ENCODE peak calls at places on chromosome 9, in five cellular contexts. T is hepatocyte; O is heart right ventricle; P is naive thymus-derived CD4-positive, alpha-beta T cell; F is left ventricle myocardium inferior. M is an unnamed sample.
A peak's percentile ranks its signal among the peaks of the same experiment; 100 is the strongest.

GRCh38 chr9:23769307-23769935 is 56.6 kb downstream of the ELAVL2 start:
- DNase-seq in T (peak; percentile 37), O (no peak), P (no peak), F (no peak), M (peak; percentile 87)

GRCh38 chr9:119852399-119852798 is 483.2 kb upstream of the BRINP1 start:
- DNase-seq in T (no peak), O (no peak), P (no peak), F (no peak), M (no peak)

GRCh38 chr9:87549774-87550173 is 52.1 kb downstream of the DAPK1 start:
- DNase-seq in T (no peak), O (no peak), P (no peak), F (no peak), M (no peak)

GRCh38 chr9:92706218-92706940 is 36.4 kb upstream of the IPPK start:
- DNase-seq in T (no peak), O (no peak), P (peak; percentile 20), F (no peak), M (no peak)

GRCh38 chr9:89093201-89093600 is 85.4 kb downstream of the SHC3 start:
- DNase-seq in T (no peak), O (no peak), P (no peak), F (no peak), M (no peak)

GRCh38 chr9:107137495-107138202 is 145.4 kb upstream of the RAD23B start:
- DNase-seq in T (peak; percentile 57), O (no peak), P (no peak), F (no peak), M (no peak)

GRCh38 chr9:90300901-90301688 is 341.5 kb downstream of the DIRAS2 start:
- DNase-seq in T (peak; percentile 89), O (peak; percentile 8), P (no peak), F (peak; percentile 17), M (peak; percentile 85)

GRCh38 chr9:93678199-93679019 is 102.0 kb downstream of the PHF2 start:
- DNase-seq in T (no peak), O (peak; percentile 2), P (no peak), F (peak; percentile 10), M (peak; percentile 39)

GRCh38 chr9:82991684-82992083 is 71.3 kb downstream of the RASEF start:
- DNase-seq in T (peak; percentile 46), O (peak; percentile 21), P (no peak), F (no peak), M (no peak)

GRCh38 chr9:75930766-75931311 is 40.4 kb downstream of the PCSK5 start:
- DNase-seq in T (no peak), O (no peak), P (no peak), F (no peak), M (no peak)

GRCh38 chr9:115469826-115470225 is 351.9 kb upstream of the TNC start:
- DNase-seq in T (no peak), O (no peak), P (no peak), F (no peak), M (no peak)

GRCh38 chr9:71665247-71665646 is 103.1 kb downstream of the CEMIP2 start:
- DNase-seq in T (no peak), O (no peak), P (no peak), F (no peak), M (no peak)

GRCh38 chr9:627571-627970 is 213.9 kb upstream of the DMRT1 start:
- DNase-seq in T (no peak), O (no peak), P (no peak), F (no peak), M (no peak)

GRCh38 chr9:35341585-35341984 is 148.3 kb upstream of the RUSC2 start:
- DNase-seq in T (peak; percentile 27), O (peak; percentile 59), P (no peak), F (peak; percentile 66), M (no peak)

GRCh38 chr9:88991066-88992030 is at the start of gene S1PR3:
- DNase-seq in T (peak; percentile 77), O (peak; percentile 71), P (no peak), F (peak; percentile 77), M (no peak)

GRCh38 chr9:133759146-133759900 is 21.2 kb upstream of the SARDH start:
- DNase-seq in T (peak; percentile 3), O (peak; percentile 40), P (no peak), F (peak; percentile 55), M (peak; percentile 34)

GRCh38 chr9:94993821-94994165 is 267.3 kb downstream of the AOPEP start:
- DNase-seq in T (no peak), O (no peak), P (no peak), F (no peak), M (no peak)

GRCh38 chr9:111176511-111176910 is 138.2 kb upstream of the LPAR1 start:
- DNase-seq in T (no peak), O (no peak), P (no peak), F (no peak), M (no peak)

GRCh38 chr9:30178586-30178985 is 2205.9 kb upstream of the ACO1 start:
- DNase-seq in T (no peak), O (no peak), P (no peak), F (no peak), M (no peak)

GRCh38 chr9:136882109-136882946 is 4.0 kb upstream of the TRAF2 start:
- DNase-seq in T (peak; percentile 87), O (peak; percentile 67), P (peak; percentile 68), F (no peak), M (peak; percentile 92)

GRCh38 chr9:115328677-115329076 is 210.7 kb upstream of the TNC start:
- DNase-seq in T (no peak), O (no peak), P (no peak), F (no peak), M (no peak)

GRCh38 chr9:73239868-73240267 is 88.2 kb downstream of the ANXA1 start:
- DNase-seq in T (no peak), O (no peak), P (no peak), F (no peak), M (no peak)

GRCh38 chr9:84862786-84863185 is 193.3 kb downstream of the NTRK2 start:
- DNase-seq in T (peak; percentile 58), O (peak; percentile 23), P (no peak), F (peak; percentile 28), M (peak; percentile 69)

GRCh38 chr9:81032831-81033230 is 656.5 kb downstream of the TLE1 start:
- DNase-seq in T (no peak), O (no peak), P (no peak), F (no peak), M (no peak)

GRCh38 chr9:24296124-24296523 is 249.6 kb downstream of the IZUMO3 start:
- DNase-seq in T (no peak), O (no peak), P (no peak), F (no peak), M (no peak)

GRCh38 chr9:21890696-21891095 is 88.3 kb downstream of the MTAP start:
- DNase-seq in T (no peak), O (no peak), P (no peak), F (no peak), M (no peak)

GRCh38 chr9:131704195-131704983 is 35.5 kb downstream of the RAPGEF1 start:
- DNase-seq in T (no peak), O (no peak), P (no peak), F (no peak), M (no peak)

GRCh38 chr9:124724415-124725067 is 46.6 kb downstream of the NR6A1 start:
- DNase-seq in T (no peak), O (no peak), P (no peak), F (no peak), M (no peak)

DNA sequence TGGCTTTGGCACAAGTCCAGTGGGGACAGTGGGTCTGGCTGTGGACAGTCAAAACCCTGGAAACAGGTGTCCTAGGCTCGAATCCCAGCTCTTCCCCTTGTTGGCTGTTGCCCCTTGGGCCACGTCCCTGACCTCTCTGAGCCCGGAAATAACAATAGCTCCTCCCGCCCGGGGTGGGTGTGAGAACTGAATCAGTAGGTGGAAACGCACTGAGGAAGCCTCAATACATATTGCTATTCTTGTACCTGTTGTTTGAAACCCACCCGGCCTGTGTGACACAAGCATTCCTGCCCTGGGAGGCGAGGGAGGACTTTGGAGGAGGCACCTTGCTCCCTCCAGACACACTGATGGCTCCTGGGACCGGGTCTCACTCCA is 134.1 kb downstream of the OLFM1 start:
- DNase-seq in T (no peak), O (no peak), P (no peak), F (no peak), M (peak; percentile 28)
- H3K9me3 ChIP-seq in T (no peaks in the 10 kb centered on the region), O (no peaks in the 10 kb centered on the region), P (no peaks in the 10 kb centered on the region), F (no peaks in the 10 kb centered on the region), M (no peaks in the 10 kb centered on the region)

GRCh38 chr9:130054820-130055219 is 1.1 kb downstream of the GPR107 start:
- DNase-seq in T (no peak), O (no peak), P (no peak), F (no peak), M (no peak)
- H3K27ac ChIP-seq in T (peak overlapping the region; percentile 95), O (no peak overlapping the region), P (peak overlapping the region; percentile 96), F (peak overlapping the region; percentile 93), M (peak overlapping the region; percentile 61)

GRCh38 chr9:97849980-97850379 is 3.0 kb upstream of the FOXE1 start:
- DNase-seq in T (no peak), O (no peak), P (no peak), F (no peak), M (no peak)

GRCh38 chr9:97850746-97851449 is 2.1 kb upstream of the FOXE1 start:
- DNase-seq in T (no peak), O (no peak), P (no peak), F (no peak), M (no peak)

GRCh38 chr9:97848237-97848581 is 4.8 kb upstream of the FOXE1 start:
- DNase-seq in T (no peak), O (no peak), P (no peak), F (no peak), M (no peak)

GRCh38 chr9:97847474-97848236 is 5.4 kb upstream of the FOXE1 start:
- DNase-seq in T (no peak), O (no peak), P (no peak), F (no peak), M (no peak)

DNA sequence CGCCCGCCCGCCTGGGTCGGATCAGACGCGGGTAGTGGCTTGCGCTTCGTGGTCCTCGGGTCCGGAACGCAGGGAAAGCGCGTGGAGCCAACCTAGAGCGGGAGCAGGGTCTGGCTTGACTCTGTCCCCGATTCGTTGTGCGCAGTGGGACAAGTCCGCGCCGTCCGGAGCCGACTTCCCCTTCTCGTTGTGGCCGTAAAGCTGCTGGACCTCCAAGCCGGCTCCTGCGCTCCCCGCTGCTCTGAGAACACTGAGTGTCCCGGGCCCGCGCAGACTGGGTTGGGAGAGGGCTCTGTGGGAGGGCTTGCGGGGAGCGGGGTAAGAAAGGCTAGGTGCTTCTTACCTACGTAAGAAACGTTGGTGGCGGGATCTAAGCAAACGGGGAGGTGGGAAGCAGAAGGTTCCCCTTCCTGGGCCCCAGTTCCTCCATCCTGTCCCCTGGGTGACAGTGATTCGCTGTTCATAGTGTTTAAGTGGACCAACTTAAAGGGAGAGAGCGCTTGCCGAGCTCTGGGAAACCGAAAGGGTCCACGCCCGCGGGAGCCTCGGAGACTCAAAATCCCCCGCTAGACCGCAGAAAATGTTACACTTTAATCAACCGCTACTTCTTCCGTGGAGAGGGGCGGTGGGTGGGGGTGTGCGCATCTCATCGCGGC is 4.3 kb upstream of the FOXE1 start:
- DNase-seq in T (no peak), O (no peak), P (no peak), F (no peak), M (no peak)
- H3K9me3 ChIP-seq in T (no peaks in the 10 kb centered on the region), O (no peaks in the 10 kb centered on the region), P (no peaks in the 10 kb centered on the region), F (no peaks in the 10 kb centered on the region), M (no peaks in the 10 kb centered on the region)

DNA sequence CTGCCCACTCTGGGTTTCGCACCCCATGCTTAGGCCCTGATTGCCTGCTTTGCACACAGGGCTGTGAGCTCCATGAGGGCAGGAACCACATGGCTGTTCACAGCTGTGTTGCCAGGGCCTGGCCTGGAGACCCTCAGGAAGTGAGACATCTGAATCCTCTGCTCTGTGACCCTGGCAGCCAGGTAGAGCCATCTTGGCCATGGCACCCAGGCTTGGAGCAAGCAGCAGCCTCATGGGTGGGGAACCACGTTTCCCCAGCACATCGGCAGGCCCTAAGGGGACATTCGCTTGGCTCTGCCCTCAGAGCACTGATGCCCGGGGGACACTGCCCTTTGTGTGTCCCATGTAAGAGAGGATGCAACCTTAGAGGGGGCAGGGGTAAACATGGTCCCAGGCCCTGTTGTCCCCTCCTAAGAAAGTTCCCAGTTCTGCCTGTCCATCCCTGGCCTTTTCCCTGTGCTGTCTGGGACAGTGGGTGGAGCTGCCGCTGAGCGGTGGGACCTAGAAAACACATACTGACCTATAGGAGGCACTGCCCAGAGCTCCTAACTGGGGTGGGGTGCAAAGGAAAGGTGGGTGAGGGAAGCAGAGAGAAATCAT is 144.1 kb upstream of the IER5L start:
- DNase-seq in T (no peak), O (no peak), P (no peak), F (no peak), M (peak; percentile 57)
- H3K27ac ChIP-seq in T (no peak overlapping the region), O (peak overlapping the region; percentile 22), P (no peak overlapping the region), F (peak overlapping the region; percentile 93), M (no peak overlapping the region)